ENCODE peak calls at places on chromosome 10, in seven cellular contexts. O, B, V, C, T, Y and J are unnamed samples. For H3K9me3, the result is how much of the 10 kb centered on the place peaks cover.

GRCh38 chr10:111082102-111082975 is 5.5 kb downstream of the ADRA2A start:
- DNase-seq in O (no peak), B (no peak), V (peak), C (no peak), T (no peak), Y (no peak), J (no peak)

GRCh38 chr10:11255796-11256444 is 238.2 kb downstream of the CELF2 start:
- DNase-seq in O (no peak), B (no peak), V (no peak), C (no peak), T (no peak), Y (no peak), J (no peak)

GRCh38 chr10:71321386-71321785 is 2.3 kb downstream of the SLC29A3 start:
- DNase-seq in O (no peak), B (no peak), V (no peak), C (no peak), T (no peak), Y (no peak), J (no peak)

GRCh38 chr10:119502214-119502613 is 40.3 kb downstream of the RGS10 start:
- DNase-seq in O (peak), B (no peak), V (peak), C (no peak), T (no peak), Y (peak), J (no peak)

GRCh38 chr10:30687698-30688213 is 58.2 kb upstream of the LYZL2 start:
- DNase-seq in O (peak), B (peak), V (peak), C (peak), T (peak), Y (peak), J (peak)

GRCh38 chr10:11018426-11018818 is 750 bp downstream of the CELF2 start:
- DNase-seq in O (no peak), B (peak), V (peak), C (no peak), T (no peak), Y (peak), J (peak)

GRCh38 chr10:91590142-91590903 is 42.5 kb downstream of the PPP1R3C start:
- DNase-seq in O (no peak), B (no peak), V (no peak), C (no peak), T (no peak), Y (peak), J (no peak)

GRCh38 chr10:78223088-78223487 is 189.4 kb downstream of the RPS24 start:
- DNase-seq in O (no peak), B (no peak), V (no peak), C (no peak), T (no peak), Y (no peak), J (no peak)

GRCh38 chr10:50513956-50514355 is 109.8 kb downstream of the SGMS1 start:
- DNase-seq in O (no peak), B (no peak), V (no peak), C (no peak), T (no peak), Y (no peak), J (no peak)

GRCh38 chr10:99709480-99710229 is 22.3 kb downstream of the COX15 start:
- DNase-seq in O (no peak), B (no peak), V (peak), C (no peak), T (no peak), Y (no peak), J (no peak)

GRCh38 chr10:50988792-50989191 is 85.5 kb upstream of the PRKG1 start:
- DNase-seq in O (no peak), B (no peak), V (no peak), C (no peak), T (no peak), Y (no peak), J (no peak)

GRCh38 chr10:102284531-102284930 is 39.2 kb downstream of the GBF1 start:
- DNase-seq in O (no peak), B (no peak), V (no peak), C (no peak), T (no peak), Y (no peak), J (no peak)

GRCh38 chr10:101485681-101486554 is 102.1 kb downstream of the POLL start:
- DNase-seq in O (no peak), B (no peak), V (peak), C (no peak), T (no peak), Y (peak), J (no peak)

GRCh38 chr10:11530806-11531205 is 80.6 kb downstream of the USP6NL start:
- DNase-seq in O (no peak), B (no peak), V (no peak), C (no peak), T (no peak), Y (no peak), J (no peak)

GRCh38 chr10:77564781-77565589 is 72.6 kb downstream of the KCNMA1 start:
- DNase-seq in O (no peak), B (no peak), V (peak), C (no peak), T (no peak), Y (no peak), J (no peak)

GRCh38 chr10:3293536-3294431 is 121.2 kb upstream of the PITRM1 start:
- DNase-seq in O (no peak), B (no peak), V (no peak), C (no peak), T (no peak), Y (no peak), J (no peak)

GRCh38 chr10:81116201-81116600 is 578.5 kb downstream of the SH2D4B start:
- DNase-seq in O (no peak), B (no peak), V (no peak), C (no peak), T (no peak), Y (no peak), J (no peak)

GRCh38 chr10:91032614-91033248 is 111.8 kb upstream of the ANKRD1 start:
- DNase-seq in O (no peak), B (no peak), V (no peak), C (no peak), T (no peak), Y (peak), J (no peak)

GRCh38 chr10:75234683-75235374 is 928 bp downstream of the COMTD1 start:
- DNase-seq in O (peak), B (no peak), V (peak), C (no peak), T (no peak), Y (peak), J (peak)

GRCh38 chr10:132396495-132397035 is 435 bp upstream of the PWWP2B start:
- DNase-seq in O (peak), B (peak), V (peak), C (peak), T (no peak), Y (peak), J (peak)

GRCh38 chr10:133160813-133161471 is 923 bp downstream of the KNDC1 start:
- DNase-seq in O (no peak), B (no peak), V (peak), C (no peak), T (peak), Y (no peak), J (peak)

GRCh38 chr10:48658243-48658888 is 26.3 kb upstream of the WDFY4 start:
- DNase-seq in O (peak), B (peak), V (peak), C (peak), T (peak), Y (peak), J (peak)

GRCh38 chr10:91980319-91980718 is 56.7 kb downstream of the BTAF1 start:
- DNase-seq in O (no peak), B (no peak), V (no peak), C (no peak), T (no peak), Y (no peak), J (no peak)

GRCh38 chr10:70474780-70475179 is 3.8 kb upstream of the PALD1 start:
- DNase-seq in O (no peak), B (no peak), V (no peak), C (no peak), T (no peak), Y (no peak), J (no peak)

GRCh38 chr10:78605800-78606350 is 462.9 kb upstream of the ZMIZ1 start:
- DNase-seq in O (no peak), B (no peak), V (peak), C (peak), T (no peak), Y (no peak), J (no peak)

GRCh38 chr10:18136056-18136916 is 3.9 kb upstream of the CACNB2 start:
- DNase-seq in O (no peak), B (no peak), V (no peak), C (no peak), T (no peak), Y (no peak), J (no peak)

GRCh38 chr10:78286186-78286585 is 252.5 kb downstream of the RPS24 start:
- DNase-seq in O (no peak), B (no peak), V (peak), C (no peak), T (no peak), Y (no peak), J (no peak)

GRCh38 chr10:104445359-104445758 is 91.7 kb downstream of the CFAP58 start:
- DNase-seq in O (no peak), B (no peak), V (no peak), C (no peak), T (no peak), Y (no peak), J (no peak)

GRCh38 chr10:21827308-21827707 is 176.2 kb downstream of the DNAJC1 start:
- DNase-seq in O (no peak), B (no peak), V (no peak), C (no peak), T (no peak), Y (no peak), J (no peak)
- H3K9me3 ChIP-seq in O (under half), B (under half), V (half or more), C (under half), T (under half), Y (under half), J (half or more)

GRCh38 chr10:17019696-17020095 is 109.9 kb downstream of the CUBN start:
- DNase-seq in O (no peak), B (no peak), V (peak), C (no peak), T (no peak), Y (peak), J (no peak)

GRCh38 chr10:17022399-17022798 is 107.2 kb downstream of the CUBN start:
- DNase-seq in O (no peak), B (no peak), V (peak), C (no peak), T (no peak), Y (no peak), J (no peak)

GRCh38 chr10:17022898-17023297 is 106.7 kb downstream of the CUBN start:
- DNase-seq in O (no peak), B (no peak), V (peak), C (no peak), T (no peak), Y (no peak), J (no peak)

GRCh38 chr10:17023386-17024298 is 106.0 kb downstream of the CUBN start:
- DNase-seq in O (peak), B (no peak), V (peak), C (peak), T (no peak), Y (peak), J (no peak)

DNA sequence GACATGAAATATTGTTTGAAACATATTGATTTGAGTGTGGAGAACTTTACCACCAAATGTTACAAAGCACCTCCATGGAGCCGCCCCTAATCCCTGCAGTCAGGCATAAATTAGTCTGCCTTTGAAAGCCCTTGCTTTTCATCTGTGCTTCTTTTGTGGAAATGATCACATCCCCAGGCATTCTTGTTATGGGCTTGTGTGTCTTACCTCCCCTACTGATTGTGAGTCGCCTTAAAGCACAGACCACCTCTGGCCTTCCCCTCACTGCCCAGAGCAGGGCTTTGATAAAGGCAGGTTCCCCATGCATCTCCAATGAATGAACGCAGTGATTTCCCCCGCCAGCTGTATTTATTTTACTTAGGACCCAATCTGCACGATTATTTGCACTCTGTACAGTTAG is 108.0 kb downstream of the CUBN start:
- DNase-seq in O (no peak), B (no peak), V (peak), C (no peak), T (no peak), Y (no peak), J (no peak)
- H3K4me3 ChIP-seq in O (no peak), B (no peak), V (no peak), C (no peak), T (no peak), Y (no peak), J (no peak)

GRCh38 chr10:88919041-88919440 is 33.5 kb downstream of the ACTA2 start:
- DNase-seq in O (no peak), B (no peak), V (no peak), C (no peak), T (no peak), Y (no peak), J (no peak)

GRCh38 chr10:88920198-88920597 is 32.4 kb downstream of the ACTA2 start:
- DNase-seq in O (no peak), B (no peak), V (no peak), C (no peak), T (no peak), Y (no peak), J (no peak)

GRCh38 chr10:88922041-88922440 is 30.5 kb downstream of the ACTA2 start:
- DNase-seq in O (no peak), B (no peak), V (no peak), C (no peak), T (no peak), Y (no peak), J (no peak)

GRCh38 chr10:88923525-88923924 is 29.0 kb downstream of the ACTA2 start:
- DNase-seq in O (no peak), B (no peak), V (no peak), C (no peak), T (no peak), Y (no peak), J (no peak)

DNA sequence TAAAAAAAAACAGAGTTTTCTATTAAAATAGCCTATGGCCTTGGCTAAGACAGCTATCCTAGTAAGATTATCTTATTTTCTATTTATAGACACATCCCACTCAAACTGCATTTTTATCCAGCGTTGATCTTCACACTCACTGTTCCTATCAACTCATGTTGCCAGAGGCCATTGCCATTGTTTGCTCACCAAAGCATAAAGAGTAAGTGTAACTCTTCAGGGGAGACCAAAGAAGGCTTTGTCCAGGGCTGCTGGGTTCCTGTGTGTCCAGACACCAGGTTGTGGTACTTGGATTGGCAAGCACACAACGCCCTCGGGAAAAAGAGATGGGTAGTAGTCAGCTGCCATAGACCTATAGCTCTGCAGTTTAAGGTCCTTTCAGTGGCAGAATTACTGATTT is 31.4 kb downstream of the ACTA2 start:
- DNase-seq in O (no peak), B (no peak), V (no peak), C (no peak), T (no peak), Y (no peak), J (no peak)
- H3K27ac ChIP-seq in O (no peak), B (no peak), V (no peak), C (no peak), T (no peak), Y (no peak), J (no peak)

DNA sequence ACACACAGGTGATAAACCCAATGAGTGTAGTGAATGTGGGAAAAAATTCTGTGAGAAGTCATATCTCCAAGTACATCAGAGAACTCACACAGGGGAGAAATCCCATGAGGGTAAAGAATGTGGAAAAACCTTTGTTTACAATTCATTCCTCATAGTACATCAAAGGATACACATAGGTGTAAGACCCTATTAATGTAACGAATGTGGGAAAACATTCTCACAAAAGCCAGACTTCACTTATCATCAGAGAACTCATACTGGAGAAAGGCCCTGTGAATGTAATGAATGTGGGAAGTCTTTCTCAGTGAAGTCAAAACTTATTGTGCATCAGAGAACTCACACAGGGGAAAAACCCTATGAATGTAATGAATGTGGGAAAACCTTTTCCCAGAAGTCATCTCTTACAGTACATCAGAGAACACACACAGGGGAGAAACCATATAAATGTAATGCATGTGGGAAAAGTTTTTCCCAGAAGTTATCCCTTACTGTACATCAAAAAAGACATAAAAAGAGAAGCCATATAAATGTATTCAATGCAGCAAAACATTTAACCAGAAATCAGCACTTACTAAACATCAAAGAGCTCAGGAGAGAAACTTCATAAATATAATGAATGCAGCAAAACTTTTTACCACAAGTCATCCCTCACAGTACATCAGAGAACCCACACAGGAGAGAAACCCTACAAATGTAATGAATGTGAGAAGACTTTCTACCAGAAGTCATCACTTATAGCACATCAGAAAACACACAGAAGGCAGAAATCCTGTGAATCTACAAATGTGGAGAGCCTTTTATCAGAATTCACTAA is 49.8 kb downstream of the ZNF239 start:
- DNase-seq in O (no peak), B (no peak), V (no peak), C (no peak), T (no peak), Y (no peak), J (no peak)
- H3K9me3 ChIP-seq in O (under half), B (under half), V (half or more), C (half or more), T (half or more), Y (half or more), J (half or more)